ENCODE peak calls at places on chromosomes 11 and 22, in eight cellular contexts. M, Y, V, B, W, L, J and O are unnamed samples. For H3K4me1, the result is how much of the 10 kb centered on the place peaks cover.

GRCh38 chr11:108142304-108142703 is 20.9 kb downstream of the ACAT1 start:
- DNase-seq in Y (no peak), V (no peak), L (no peak), J (no peak), B (no peak), W (no peak), M (no peak), O (no peak)

GRCh38 chr11:17750013-17750816 is 15.6 kb downstream of the KCNC1 start:
- DNase-seq in J (no peak), L (no peak), W (no peak), V (no peak), M (no peak), Y (no peak), B (no peak), O (no peak)

GRCh38 chr11:129951201-129951882 is 51.3 kb downstream of the PRDM10 start:
- DNase-seq in J (no peak), L (no peak), Y (no peak), V (no peak), B (no peak), W (no peak), M (no peak), O (no peak)

GRCh38 chr11:60498853-60499252 is 6.3 kb downstream of the MS4A12 start:
- DNase-seq in Y (no peak), L (no peak), V (no peak), W (peak), M (no peak), J (no peak), B (no peak), O (no peak)

GRCh38 chr11:8289426-8290047 is 25.9 kb upstream of the LMO1 start:
- DNase-seq in V (no peak), L (no peak), W (peak), J (no peak), Y (no peak), B (no peak), M (no peak), O (no peak)

GRCh38 chr22:25102722-25103121 is 96.9 kb upstream of the CRYBB3 start:
- DNase-seq in Y (no peak), B (no peak), J (no peak), L (no peak), V (no peak), W (no peak), M (no peak), O (no peak)

GRCh38 chr11:62477927-62478326 is 59.1 kb downstream of the SCGB1A1 start:
- DNase-seq in B (no peak), J (no peak), M (no peak), V (no peak), W (no peak), L (no peak), Y (no peak), O (no peak)

GRCh38 chr11:76234704-76235232 is 28.5 kb upstream of the WNT11 start:
- DNase-seq in J (no peak), V (no peak), M (peak), L (no peak), Y (peak), B (no peak), W (peak), O (peak)

GRCh38 chr11:19670030-19670761 is 42.4 kb upstream of the NAV2 start:
- DNase-seq in Y (no peak), J (peak), W (peak), V (peak), B (no peak), M (no peak), L (peak), O (no peak)

GRCh38 chr22:47328550-47329243 is 566.2 kb downstream of the TBC1D22A start:
- DNase-seq in L (peak), V (peak), J (peak), M (peak), Y (no peak), B (no peak), W (no peak), O (no peak)

GRCh38 chr22:44755956-44756361 is 3.6 kb downstream of the ARHGAP8 start:
- DNase-seq in L (no peak), J (no peak), B (no peak), M (no peak), Y (no peak), W (peak), V (peak), O (no peak)
- H3K4me1 ChIP-seq in L (under half), J (under half), B (under half), M (under half), Y (under half), W (under half), V (half or more), O (under half)

DNA sequence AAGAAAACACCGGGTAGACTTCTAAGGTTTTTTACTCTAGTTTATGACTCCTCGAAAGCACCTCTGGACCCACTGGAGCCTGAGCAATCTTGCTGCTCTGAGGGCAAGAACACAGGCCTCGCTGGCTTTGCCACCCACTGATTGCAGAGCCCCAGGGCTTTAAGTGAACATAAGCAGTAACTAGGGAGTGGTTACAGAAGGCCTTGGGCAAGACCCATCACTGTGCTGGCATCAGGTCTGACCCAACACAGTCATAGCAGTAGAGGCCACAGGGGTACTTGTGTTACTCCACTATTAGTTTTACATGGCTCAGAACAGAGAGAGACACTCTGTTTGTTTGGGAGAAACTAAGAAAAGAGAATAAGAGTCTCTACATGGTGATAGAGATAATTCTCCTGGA is 684.5 kb downstream of the FAM181B start:
- DNase-seq in W (no peak), Y (no peak), V (no peak), M (no peak), L (no peak), B (no peak), J (no peak), O (no peak)
- H3K4me1 ChIP-seq in W (under half), Y (under half), V (under half), M (under half), L (under half), B (under half), J (under half), O (under half)

DNA sequence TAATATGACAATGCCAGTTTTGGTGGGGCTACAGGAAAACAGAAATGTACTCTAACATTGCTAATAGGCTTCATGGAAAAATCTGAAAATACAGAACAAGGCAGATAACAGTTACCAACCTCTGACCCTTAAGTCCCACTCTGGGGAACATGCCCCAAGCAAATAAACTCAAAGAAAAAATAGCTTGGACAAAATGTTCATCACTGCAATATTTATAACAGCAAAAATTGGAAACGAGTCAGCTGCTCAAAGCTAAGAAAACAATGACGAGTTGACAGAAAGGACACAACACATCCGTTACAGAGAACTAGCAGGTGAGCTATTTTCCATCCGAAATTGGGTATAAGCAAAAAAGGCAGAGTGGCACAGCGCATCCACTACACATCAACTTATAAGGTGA is 70.5 kb downstream of the PACSIN2 start:
- DNase-seq in J (no peak), M (no peak), V (no peak), L (no peak), B (no peak), Y (no peak), W (no peak), O (no peak)
- H3K4me1 ChIP-seq in J (under half), M (half or more), V (half or more), L (under half), B (under half), Y (under half), W (under half), O (half or more)

GRCh38 chr22:45309422-45310227 is at the start of gene FAM118A:
- DNase-seq in V (peak), Y (peak), B (peak), W (peak), J (peak), M (peak), L (peak), O (peak)
- H3K4me1 ChIP-seq in V (under half), Y (under half), B (under half), W (under half), J (under half), M (under half), L (under half), O (under half)

GRCh38 chr22:21592422-21592821 is 24.9 kb downstream of the UBE2L3 start:
- DNase-seq in L (no peak), Y (no peak), M (no peak), J (no peak), V (no peak), B (no peak), W (no peak), O (no peak)

GRCh38 chr22:21587803-21588611 is 20.5 kb downstream of the UBE2L3 start:
- DNase-seq in J (peak), B (peak), Y (no peak), V (no peak), L (peak), M (no peak), W (no peak), O (no peak)

GRCh38 chr22:21591695-21592094 is 24.2 kb downstream of the UBE2L3 start:
- DNase-seq in J (no peak), V (no peak), W (no peak), B (no peak), Y (no peak), L (no peak), M (peak), O (peak)

GRCh38 chr22:21590809-21591641 is 23.5 kb downstream of the UBE2L3 start:
- DNase-seq in L (no peak), V (no peak), J (no peak), B (no peak), W (no peak), M (no peak), Y (no peak), O (no peak)

DNA sequence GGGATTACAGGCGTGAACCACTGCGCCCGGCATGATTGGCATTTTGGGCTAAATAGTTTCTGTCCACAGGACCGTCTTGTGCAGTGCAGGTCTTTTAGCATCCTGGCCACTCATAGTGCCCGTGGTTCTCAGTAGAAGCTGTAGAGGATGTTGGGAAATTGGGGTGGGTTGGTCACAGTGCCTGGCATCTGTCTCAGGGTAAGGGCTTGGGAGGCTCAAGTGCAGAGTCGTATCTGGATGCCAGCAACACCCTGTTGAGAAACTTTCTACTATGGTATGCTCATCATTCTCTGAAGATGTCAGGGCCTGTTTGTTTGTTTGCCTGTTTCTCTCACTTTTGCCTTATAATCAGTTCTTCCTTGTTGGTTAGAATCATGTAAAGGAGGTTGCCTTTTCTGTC is 21.9 kb downstream of the UBE2L3 start:
- DNase-seq in Y (no peak), W (no peak), V (no peak), L (no peak), M (no peak), B (no peak), J (no peak), O (no peak)
- H3K4me1 ChIP-seq in Y (under half), W (under half), V (under half), L (under half), M (half or more), B (under half), J (under half), O (half or more)

DNA sequence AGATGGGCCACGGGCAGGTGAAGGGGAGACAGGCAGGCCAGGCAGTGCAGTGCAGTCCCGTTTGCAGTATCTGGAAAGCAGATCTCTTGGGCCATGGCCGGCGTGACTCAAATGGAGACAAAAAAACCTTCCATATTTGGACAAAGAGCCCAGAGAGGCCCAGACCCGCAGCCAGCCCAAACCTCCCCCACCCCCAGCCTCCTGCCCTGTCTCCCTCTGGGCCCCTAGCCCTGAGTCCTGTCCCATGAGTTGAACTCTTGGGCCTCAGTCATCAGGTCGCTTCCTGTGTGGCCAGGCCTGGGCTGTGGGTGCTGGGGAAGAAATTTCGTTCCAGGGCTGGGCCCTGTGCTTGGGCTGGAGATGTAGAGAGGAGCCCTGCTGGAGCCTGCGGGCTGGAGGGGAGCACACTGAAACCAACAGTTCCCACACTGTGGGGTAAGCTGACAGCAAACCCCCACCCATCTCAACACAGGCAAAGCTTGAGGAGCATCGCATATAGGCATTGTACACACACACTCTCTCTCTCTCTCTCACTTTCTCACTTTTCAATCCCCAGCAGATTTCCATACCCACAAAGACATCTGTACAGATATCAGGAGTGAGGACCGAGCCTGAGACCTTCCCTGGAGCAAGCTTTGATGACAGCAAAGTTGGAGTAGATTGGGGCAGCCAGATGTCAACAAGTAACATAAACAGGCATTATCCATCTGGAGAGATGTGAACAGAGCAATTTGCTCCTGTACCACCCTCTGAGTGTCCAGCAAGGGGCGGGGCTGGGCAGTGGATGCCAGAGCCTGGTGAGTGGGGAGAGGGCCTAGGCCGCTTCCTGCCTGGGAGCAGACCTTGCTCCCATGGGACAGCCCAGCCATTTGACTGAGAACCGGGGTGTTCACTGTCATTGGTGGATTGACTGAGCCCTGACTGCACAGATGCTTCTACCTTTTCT is 17.2 kb downstream of the ARHGEF17 start:
- DNase-seq in B (no peak), M (no peak), W (no peak), V (no peak), Y (no peak), J (peak), L (peak), O (peak)
- H3K4me1 ChIP-seq in B (half or more), M (half or more), W (under half), V (under half), Y (under half), J (half or more), L (half or more), O (half or more)

DNA sequence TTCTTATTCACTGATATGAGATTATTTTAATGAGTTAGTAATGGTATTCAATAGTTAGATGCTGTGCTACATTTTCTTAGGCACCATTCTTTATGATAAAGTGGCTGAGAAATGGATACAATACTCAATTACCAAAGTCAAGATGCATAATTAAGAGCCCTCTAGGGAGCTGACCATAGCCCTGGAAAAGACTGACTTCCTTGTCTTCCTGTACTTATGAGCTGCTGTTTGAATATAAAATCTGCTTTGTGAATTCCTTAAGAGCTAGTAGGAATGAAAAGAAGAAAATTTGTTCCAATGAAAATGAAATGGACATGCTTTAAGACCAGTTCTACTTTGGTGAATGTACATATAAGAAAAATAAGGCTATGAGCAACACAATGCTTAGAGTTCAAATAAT is 452.3 kb downstream of the KCNA4 start:
- DNase-seq in B (no peak), M (no peak), V (no peak), L (no peak), J (no peak), W (no peak), Y (no peak), O (no peak)
- H3K4me1 ChIP-seq in B (under half), M (under half), V (under half), L (under half), J (under half), W (under half), Y (under half), O (under half)

GRCh38 chr11:82718841-82719240 is 14.8 kb downstream of the FAM181B start:
- DNase-seq in M (no peak), V (no peak), Y (no peak), L (no peak), J (no peak), W (no peak), B (no peak), O (no peak)

GRCh38 chr11:82719316-82719715 is 14.3 kb downstream of the FAM181B start:
- DNase-seq in M (no peak), Y (no peak), W (no peak), V (no peak), L (no peak), J (no peak), B (no peak), O (no peak)

GRCh38 chr11:82718307-82718706 is 15.4 kb downstream of the FAM181B start:
- DNase-seq in Y (peak), J (peak), W (no peak), B (peak), L (peak), V (peak), M (no peak), O (no peak)

GRCh38 chr11:82711648-82712047 is 22.0 kb downstream of the FAM181B start:
- DNase-seq in V (no peak), L (no peak), M (no peak), J (no peak), W (no peak), B (no peak), Y (no peak), O (no peak)

GRCh38 chr11:82714346-82715174 is 19.1 kb downstream of the FAM181B start:
- DNase-seq in J (no peak), L (peak), Y (no peak), B (no peak), M (no peak), W (no peak), V (no peak), O (no peak)
- H3K4me1 ChIP-seq in J (under half), L (under half), Y (under half), B (under half), M (under half), W (under half), V (under half), O (under half)

DNA sequence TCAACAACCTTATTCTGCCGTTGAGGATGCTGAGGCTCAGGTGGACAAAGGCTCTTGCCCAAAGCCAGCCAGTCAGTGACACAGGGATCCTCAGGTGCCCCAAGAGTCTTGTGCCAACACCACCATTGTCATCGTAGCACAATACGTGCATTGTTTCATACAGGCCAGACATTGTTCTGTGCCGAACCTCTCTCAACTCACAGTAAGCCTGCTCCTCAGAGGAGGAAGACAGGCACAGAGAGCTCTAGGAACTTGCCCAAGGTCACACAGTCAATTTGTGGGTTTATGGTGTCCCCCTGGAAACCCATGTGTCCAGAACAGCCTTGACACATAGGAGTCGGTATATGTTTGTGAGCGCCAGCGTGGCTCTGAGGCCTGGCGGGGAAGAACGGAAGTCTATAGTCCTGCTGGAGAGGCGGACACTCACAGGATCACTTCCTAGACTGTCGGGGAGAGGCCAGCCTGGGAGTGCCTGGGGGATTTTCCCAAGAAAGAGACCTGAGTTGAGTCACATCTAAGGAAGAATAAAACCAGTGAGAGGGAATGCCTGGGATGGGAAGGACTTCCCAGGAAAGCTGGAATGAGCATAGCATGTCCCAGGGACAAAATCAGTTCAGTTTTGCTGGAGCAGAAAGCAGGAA is 20.2 kb downstream of the LIF start:
- DNase-seq in J (peak), V (no peak), B (no peak), M (no peak), W (no peak), L (peak), Y (no peak), O (no peak)
- H3K4me1 ChIP-seq in J (under half), V (under half), B (under half), M (under half), W (under half), L (under half), Y (under half), O (under half)

GRCh38 chr11:94018721-94019120 is 2.4 kb upstream of the HEPHL1 start:
- DNase-seq in L (peak), Y (no peak), W (no peak), V (no peak), J (no peak), M (no peak), B (no peak), O (no peak)
- H3K4me1 ChIP-seq in L (under half), Y (under half), W (under half), V (under half), J (under half), M (under half), B (under half), O (under half)